ENCODE peak calls at places on chromosomes 16 and 17, in four cellular contexts. One of them, this sample, is unnamed.

GRCh38 chr16:14194706-14195105 is 123.6 kb downstream of the MRTFB start:
- DNase-seq in tibial nerve: no peak
- DNase-seq in ovary: no peak
- DNase-seq in left ventricle myocardium inferior: no peak
- DNase-seq in this sample: no peak

GRCh38 chr17:47684535-47685193 is 9.3 kb upstream of the TBKBP1 start:
- DNase-seq in ovary: no peak
- DNase-seq in left ventricle myocardium inferior: no peak
- DNase-seq in tibial nerve: no peak
- DNase-seq in this sample: no peak

GRCh38 chr17:74870512-74870911 is 2.3 kb downstream of the FDXR start:
- DNase-seq in left ventricle myocardium inferior: no peak
- DNase-seq in ovary: peak; percentile 95
- DNase-seq in tibial nerve: no peak
- DNase-seq in this sample: no peak

GRCh38 chr17:51000835-51001638 is 119.6 kb downstream of the SPAG9 start:
- DNase-seq in left ventricle myocardium inferior: no peak
- DNase-seq in tibial nerve: peak; percentile 64
- DNase-seq in ovary: no peak
- DNase-seq in this sample: no peak

GRCh38 chr17:16352838-16353701 is at the start of gene CENPV:
- DNase-seq in tibial nerve: peak; percentile 28
- DNase-seq in ovary: peak; percentile 61
- DNase-seq in left ventricle myocardium inferior: peak; percentile 32
- DNase-seq in this sample: peak; percentile 62

GRCh38 chr17:50033316-50033715 is 22.6 kb upstream of the ITGA3 start:
- DNase-seq in tibial nerve: no peak
- DNase-seq in ovary: no peak
- DNase-seq in left ventricle myocardium inferior: no peak
- DNase-seq in this sample: peak; percentile 79

GRCh38 chr17:35731239-35731931 is at the start of gene RASL10B:
- DNase-seq in left ventricle myocardium inferior: peak; percentile 60
- DNase-seq in tibial nerve: peak; percentile 37
- DNase-seq in ovary: peak; percentile 66
- DNase-seq in this sample: no peak

GRCh38 chr17:2778489-2778888 is 17.7 kb upstream of the RAP1GAP2 start:
- DNase-seq in ovary: no peak
- DNase-seq in left ventricle myocardium inferior: no peak
- DNase-seq in tibial nerve: no peak
- DNase-seq in this sample: no peak

GRCh38 chr16:83578146-83578545 is 229.6 kb upstream of the HSBP1 start:
- DNase-seq in ovary: no peak
- DNase-seq in left ventricle myocardium inferior: no peak
- DNase-seq in tibial nerve: no peak
- DNase-seq in this sample: no peak

GRCh38 chr16:1613240-1613639 is 1.1 kb downstream of the CRAMP1 start:
- DNase-seq in ovary: no peak
- DNase-seq in tibial nerve: no peak
- DNase-seq in left ventricle myocardium inferior: no peak
- DNase-seq in this sample: peak; percentile 19

GRCh38 chr16:89102777-89103073 is 9.1 kb downstream of the ACSF3 start:
- DNase-seq in ovary: no peak
- DNase-seq in left ventricle myocardium inferior: no peak
- DNase-seq in tibial nerve: no peak
- DNase-seq in this sample: no peak

GRCh38 chr17:58308173-58308984 is 20.2 kb downstream of the TSPOAP1 start:
- DNase-seq in tibial nerve: no peak
- DNase-seq in left ventricle myocardium inferior: no peak
- DNase-seq in ovary: no peak
- DNase-seq in this sample: peak; percentile 54

GRCh38 chr17:47253541-47254402 is at the start of gene ITGB3:
- DNase-seq in tibial nerve: peak; percentile 56
- DNase-seq in left ventricle myocardium inferior: peak; percentile 82
- DNase-seq in ovary: peak; percentile 75
- DNase-seq in this sample: peak; percentile 92

GRCh38 chr17:82242977-82243647 is 14.3 kb downstream of the SLC16A3 start:
- DNase-seq in tibial nerve: peak; percentile 83
- DNase-seq in ovary: peak; percentile 93
- DNase-seq in left ventricle myocardium inferior: peak; percentile 83
- DNase-seq in this sample: no peak

GRCh38 chr17:57456622-57457021 is 200.3 kb downstream of the MSI2 start:
- DNase-seq in left ventricle myocardium inferior: no peak
- DNase-seq in ovary: no peak
- DNase-seq in tibial nerve: no peak
- DNase-seq in this sample: no peak

GRCh38 chr16:85402910-85403692 is 210.0 kb upstream of the GSE1 start:
- DNase-seq in ovary: peak; percentile 57
- DNase-seq in left ventricle myocardium inferior: peak; percentile 62
- DNase-seq in tibial nerve: no peak
- DNase-seq in this sample: peak; percentile 57

DNA sequence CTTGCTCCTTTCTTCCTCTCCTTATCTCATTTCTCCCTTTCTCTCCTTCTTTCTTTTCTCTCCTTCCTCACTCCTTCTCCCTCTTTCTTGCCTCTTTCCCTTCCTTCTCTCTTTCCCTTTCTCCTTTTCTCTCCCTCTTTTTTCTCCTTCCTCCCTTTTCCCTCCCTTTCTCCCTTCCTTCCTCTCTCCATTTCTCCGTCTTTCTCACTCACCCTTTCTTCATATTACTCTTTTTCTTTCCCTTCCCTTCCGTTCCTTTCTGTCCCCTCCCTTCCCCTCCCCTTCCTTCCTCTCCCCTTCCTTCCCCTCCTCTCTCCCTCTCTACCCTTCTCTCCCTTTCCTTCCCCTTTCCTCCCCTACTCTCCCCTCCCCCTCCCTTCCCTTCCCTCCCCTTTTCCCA is 240.8 kb downstream of the HS3ST3B1 start:
- DNase-seq in ovary: no peak
- DNase-seq in tibial nerve: no peak
- DNase-seq in left ventricle myocardium inferior: no peak
- DNase-seq in this sample: no peak
- H3K27ac ChIP-seq in ovary: no peak overlapping the region
- H3K27ac ChIP-seq in tibial nerve: no peak overlapping the region
- H3K27ac ChIP-seq in left ventricle myocardium inferior: no peak overlapping the region
- H3K27ac ChIP-seq in this sample: no peak overlapping the region

GRCh38 chr16:81003610-81004460 is 2.9 kb downstream of the CMC2 start:
- DNase-seq in ovary: no peak
- DNase-seq in tibial nerve: no peak
- DNase-seq in left ventricle myocardium inferior: no peak
- DNase-seq in this sample: no peak
- H3K27ac ChIP-seq in ovary: peak overlapping the region; percentile 58
- H3K27ac ChIP-seq in tibial nerve: peak overlapping the region; percentile 53
- H3K27ac ChIP-seq in left ventricle myocardium inferior: peak overlapping the region; percentile 99
- H3K27ac ChIP-seq in this sample: peak overlapping the region; percentile 26

GRCh38 chr17:4600563-4600962 is 16.2 kb downstream of the SMTNL2 start:
- DNase-seq in ovary: no peak
- DNase-seq in left ventricle myocardium inferior: peak; percentile 77
- DNase-seq in tibial nerve: no peak
- DNase-seq in this sample: no peak

GRCh38 chr17:4597975-4598374 is 13.6 kb downstream of the SMTNL2 start:
- DNase-seq in left ventricle myocardium inferior: peak; percentile 48
- DNase-seq in tibial nerve: no peak
- DNase-seq in ovary: no peak
- DNase-seq in this sample: no peak

GRCh38 chr17:4598776-4599504 is 14.6 kb downstream of the SMTNL2 start:
- DNase-seq in left ventricle myocardium inferior: peak; percentile 77
- DNase-seq in tibial nerve: no peak
- DNase-seq in ovary: peak; percentile 76
- DNase-seq in this sample: no peak

GRCh38 chr17:4601326-4601725 is 17.0 kb downstream of the SMTNL2 start:
- DNase-seq in left ventricle myocardium inferior: no peak
- DNase-seq in ovary: no peak
- DNase-seq in tibial nerve: no peak
- DNase-seq in this sample: no peak

GRCh38 chr17:4599505-4600281 is 15.4 kb downstream of the SMTNL2 start:
- DNase-seq in ovary: peak; percentile 86
- DNase-seq in tibial nerve: no peak
- DNase-seq in left ventricle myocardium inferior: peak; percentile 73
- DNase-seq in this sample: no peak
- H3K27ac ChIP-seq in ovary: peak overlapping the region; percentile 91
- H3K27ac ChIP-seq in tibial nerve: no peak overlapping the region
- H3K27ac ChIP-seq in left ventricle myocardium inferior: peak overlapping the region; percentile 95
- H3K27ac ChIP-seq in this sample: no peak overlapping the region

DNA sequence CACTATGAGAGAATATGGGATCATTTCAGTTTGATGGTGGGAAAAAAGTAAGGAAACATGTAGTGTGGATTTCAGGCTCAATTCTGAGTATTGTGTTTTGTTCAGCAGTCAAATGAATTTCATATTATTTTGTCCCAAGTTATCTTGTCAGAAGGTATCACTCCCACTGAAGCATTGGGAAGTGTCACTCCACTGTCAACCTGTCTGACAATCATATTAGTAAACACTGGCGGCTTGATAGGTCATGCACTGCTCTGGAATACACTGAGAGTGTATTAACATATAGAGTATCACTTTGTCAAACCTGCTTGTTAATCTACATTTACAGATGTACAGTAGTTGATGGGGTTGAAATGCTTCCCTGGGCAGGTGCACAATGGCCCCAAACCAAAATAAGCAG is 203.6 kb downstream of the HS3ST3A1 start:
- DNase-seq in tibial nerve: no peak
- DNase-seq in ovary: no peak
- DNase-seq in left ventricle myocardium inferior: no peak
- DNase-seq in this sample: no peak
- H3K27ac ChIP-seq in tibial nerve: no peak overlapping the region
- H3K27ac ChIP-seq in ovary: no peak overlapping the region
- H3K27ac ChIP-seq in left ventricle myocardium inferior: no peak overlapping the region
- H3K27ac ChIP-seq in this sample: no peak overlapping the region

This sample was measured in SJSA1.